ENCODE peak calls at places on chromosomes 11 and 22, in eight cellular contexts. U is lower leg skin, Y is HFF-Myc, O is heart right ventricle, L is BJ, V is left lung, X is mammary epithelial cell, F is cardiac muscle cell. J is an unnamed sample.

GRCh38 chr22:48851933-48852549 is 975.6 kb downstream of the BRD1 start:
- DNase-seq in F (no peak), Y (no peak), U (no peak), O (no peak), X (no peak), V (peak; percentile 59), L (no peak), J (no peak)

GRCh38 chr11:61914471-61915171 is 2.7 kb downstream of the RAB3IL1 start:
- DNase-seq in V (no peak), X (no peak), Y (no peak), O (peak; percentile 1), U (peak; percentile 68), L (no peak), F (no peak), J (no peak)

GRCh38 chr22:48907591-48907990 is 920.1 kb downstream of the BRD1 start:
- DNase-seq in F (no peak), O (no peak), U (peak; percentile 49), Y (no peak), V (no peak), X (no peak), L (no peak), J (no peak)

GRCh38 chr22:37454857-37455686 is 27.8 kb upstream of the ELFN2 start:
- DNase-seq in O (no peak), X (peak; percentile 67), U (no peak), F (peak; percentile 91), V (peak; percentile 86), Y (no peak), L (peak; percentile 31), J (peak; percentile 43)

GRCh38 chr22:36184433-36185035 is 17.1 kb downstream of the APOL4 start:
- DNase-seq in F (peak; percentile 63), Y (no peak), U (no peak), V (no peak), X (no peak), L (no peak), O (no peak), J (peak; percentile 25)

GRCh38 chr11:70783821-70784220 is 385.5 kb downstream of the CTTN start:
- DNase-seq in V (no peak), F (no peak), L (no peak), Y (no peak), U (no peak), X (no peak), O (no peak), J (no peak)

GRCh38 chr11:7321708-7322448 is 70.2 kb downstream of the SYT9 start:
- DNase-seq in F (no peak), O (no peak), Y (no peak), V (no peak), L (no peak), U (no peak), X (no peak), J (no peak)

GRCh38 chr22:23000657-23001439 is 69.5 kb upstream of the GNAZ start:
- DNase-seq in L (no peak), O (no peak), X (no peak), F (no peak), Y (no peak), U (no peak), V (no peak), J (no peak)

GRCh38 chr11:35621620-35622019 is 3.4 kb downstream of the FJX1 start:
- DNase-seq in U (no peak), Y (no peak), L (peak; percentile 37), X (no peak), O (no peak), F (peak; percentile 31), V (no peak), J (no peak)

GRCh38 chr11:1233351-1234053 is 10.6 kb downstream of the MUC5B start:
- DNase-seq in U (peak; percentile 63), F (no peak), Y (no peak), V (peak; percentile 53), X (no peak), L (no peak), O (no peak), J (no peak)
- TF ChIP-seq CTCF in U (no peak), F (no peak), Y (no peak), V (no peak), X (peak; percentile 9), L (no peak), O (no peak), J (no peak)

GRCh38 chr11:57417056-57417455 is 9.9 kb downstream of the SLC43A3 start:
- DNase-seq in L (no peak), V (no peak), X (no peak), O (no peak), Y (no peak), F (peak; percentile 89), U (no peak), J (peak; percentile 41)

GRCh38 chr11:57413681-57414080 is 13.2 kb downstream of the SLC43A3 start:
- DNase-seq in U (no peak), O (no peak), L (no peak), X (no peak), F (no peak), V (no peak), Y (no peak), J (no peak)

GRCh38 chr11:57416436-57416835 is 10.5 kb downstream of the SLC43A3 start:
- DNase-seq in U (no peak), V (no peak), L (no peak), O (no peak), Y (no peak), X (no peak), F (no peak), J (no peak)

GRCh38 chr11:57410287-57410686 is 16.6 kb downstream of the SLC43A3 start:
- DNase-seq in L (no peak), O (no peak), F (peak; percentile 60), V (no peak), U (no peak), X (peak; percentile 28), Y (no peak), J (peak; percentile 57)

DNA sequence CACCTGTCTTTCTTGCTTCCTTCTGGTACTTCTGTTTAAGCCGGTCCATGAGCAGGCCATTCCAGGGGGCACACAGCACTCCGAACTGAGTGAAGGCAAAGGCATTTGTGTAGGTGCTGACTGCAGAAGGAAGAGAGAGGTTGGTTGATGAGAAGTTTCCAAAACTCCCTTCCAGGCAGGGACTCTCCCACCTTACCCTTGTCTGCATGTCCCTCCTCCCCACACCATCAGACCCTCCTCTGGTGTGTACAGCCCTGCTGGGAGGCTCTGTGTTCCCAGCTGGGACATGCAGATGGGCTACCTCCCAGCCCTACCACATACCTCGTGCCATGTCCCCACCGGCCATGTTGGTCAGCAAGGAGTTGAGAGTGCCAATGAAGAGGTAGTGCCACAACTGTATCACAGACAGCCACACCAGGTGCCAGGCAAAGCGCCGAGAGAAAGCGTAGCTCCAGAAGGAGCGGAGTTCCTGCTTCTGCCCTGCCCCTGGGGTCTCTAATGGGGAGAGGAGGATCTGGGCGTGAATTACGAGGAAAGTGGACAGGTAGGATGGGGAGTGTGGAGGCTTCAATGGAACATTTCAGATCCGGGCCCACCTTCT is 12.2 kb downstream of the SLC43A3 start:
- DNase-seq in U (no peak), L (no peak), O (no peak), X (no peak), Y (no peak), F (no peak), V (no peak), J (no peak)
- H3K4me3 ChIP-seq in U (no peak overlapping the region), L (no peak overlapping the region), O (no peak overlapping the region), X (no peak overlapping the region), Y (no peak overlapping the region), F (no peak overlapping the region), V (no peak overlapping the region), J (no peak overlapping the region)

DNA sequence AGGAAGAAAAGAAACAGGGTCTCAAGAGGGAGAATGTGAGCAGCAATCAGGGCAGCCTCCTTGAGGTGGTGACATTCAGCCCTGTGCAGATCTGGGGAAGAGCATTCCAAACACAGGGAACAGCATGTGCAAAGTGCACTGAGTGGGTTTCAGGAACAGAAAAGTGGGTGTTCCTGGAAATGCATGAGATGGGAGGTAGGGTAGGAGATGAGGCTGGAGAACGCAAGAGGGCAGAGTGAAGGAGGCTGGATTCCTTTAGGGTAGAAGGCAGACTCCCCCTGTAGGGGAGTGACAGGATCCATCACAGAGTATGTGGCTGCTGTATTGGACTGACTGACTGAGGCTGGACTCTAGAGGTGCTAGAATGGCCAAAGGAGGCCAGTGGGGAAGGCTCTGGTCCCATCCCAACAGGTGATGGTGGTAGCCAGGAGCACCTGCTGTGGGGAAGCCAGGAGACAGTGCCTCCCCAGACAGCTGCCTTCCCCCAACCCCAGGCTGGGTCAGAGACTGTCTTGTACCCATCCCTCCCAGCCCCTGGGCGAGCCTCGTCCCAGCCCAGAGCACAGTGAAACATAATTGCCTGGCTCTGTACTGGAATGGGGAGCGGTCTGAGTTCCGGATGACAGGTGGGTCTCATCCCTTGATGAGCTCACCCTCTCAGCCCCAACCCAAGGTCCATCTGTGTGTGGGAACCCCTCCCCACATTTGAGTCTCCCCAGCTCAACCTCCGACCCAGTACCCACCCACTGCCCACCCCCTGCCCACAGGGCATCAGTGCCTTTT is 419.4 kb downstream of the MN1 start:
- DNase-seq in Y (no peak), F (no peak), U (no peak), L (no peak), V (no peak), O (no peak), X (no peak), J (no peak)
- TF ChIP-seq CTCF in Y (no peak), F (no peak), U (no peak), L (no peak), V (no peak), O (no peak), X (no peak), J (no peak)

GRCh38 chr11:57752954-57753353 is 1.3 kb upstream of the BTBD18 start:
- DNase-seq in Y (no peak), L (no peak), X (no peak), V (no peak), O (no peak), F (no peak), U (no peak), J (no peak)
- H3K4me3 ChIP-seq in Y (no peak overlapping the region), L (no peak overlapping the region), X (no peak overlapping the region), V (no peak overlapping the region), O (no peak overlapping the region), F (no peak overlapping the region), U (no peak overlapping the region), J (no peak overlapping the region)

J was measured in AG09309.